ENCODE peak calls at places on chromosomes 16 and 17, in eight cellular contexts. Y, S, D, B, Q, A, H and Z are unnamed samples.
A peak's percentile ranks its signal among the peaks of the same experiment; 100 is the strongest.

GRCh38 chr16:82855471-82855870 is 228.7 kb downstream of the CDH13 start:
- DNase-seq in D (no peak), Y (no peak), B (no peak), H (no peak), Q (no peak), S (peak; percentile 52), A (no peak), Z (no peak)

GRCh38 chr16:79328327-79329162 is 272.0 kb downstream of the MAF start:
- DNase-seq in D (no peak), A (no peak), H (no peak), Y (no peak), B (no peak), Q (no peak), S (no peak), Z (no peak)

GRCh38 chr16:1932050-1933028 is 10.7 kb downstream of the MSRB1 start:
- DNase-seq in Q (no peak), B (no peak), A (peak; percentile 71), S (peak; percentile 49), D (no peak), H (peak; percentile 62), Y (no peak), Z (peak; percentile 54)

GRCh38 chr16:3953728-3954410 is 73.4 kb upstream of the CREBBP start:
- DNase-seq in D (no peak), A (no peak), Y (no peak), H (no peak), Q (no peak), S (no peak), B (no peak), Z (peak; percentile 61)

GRCh38 chr16:79336437-79337229 is 263.9 kb downstream of the MAF start:
- DNase-seq in Y (no peak), B (no peak), D (no peak), S (no peak), Q (no peak), H (no peak), A (no peak), Z (no peak)

GRCh38 chr17:67853703-67854102 is 28.4 kb downstream of the BPTF start:
- DNase-seq in A (no peak), H (no peak), D (no peak), B (no peak), Y (no peak), S (no peak), Q (no peak), Z (no peak)

GRCh38 chr17:17343896-17344506 is 40.8 kb downstream of the NT5M start:
- DNase-seq in Q (no peak), D (no peak), A (peak; percentile 33), Y (no peak), H (peak; percentile 18), B (no peak), S (no peak), Z (no peak)

GRCh38 chr17:40615295-40615988 is 32.2 kb downstream of the SMARCE1 start:
- DNase-seq in Q (peak; percentile 80), A (peak; percentile 77), D (no peak), H (peak; percentile 73), Y (peak; percentile 16), S (peak; percentile 59), B (no peak), Z (peak; percentile 77)

GRCh38 chr16:29775742-29776408 is 2.2 kb upstream of the ZG16 start:
- DNase-seq in H (no peak), S (peak; percentile 72), B (no peak), Y (no peak), D (no peak), Q (no peak), A (no peak), Z (no peak)

GRCh38 chr16:86994651-86995171 is 322.5 kb downstream of the C16orf95 start:
- DNase-seq in B (no peak), D (peak; percentile 40), H (no peak), A (no peak), Q (no peak), Y (no peak), S (peak; percentile 92), Z (peak; percentile 98)

GRCh38 chr16:14111713-14112538 is 40.8 kb downstream of the MRTFB start:
- DNase-seq in S (peak; percentile 37), D (no peak), H (peak; percentile 71), A (peak; percentile 89), Q (no peak), B (no peak), Y (peak; percentile 76), Z (peak; percentile 31)

GRCh38 chr17:76909971-76910760 is 42.0 kb downstream of the MGAT5B start:
- DNase-seq in Q (no peak), Y (no peak), A (no peak), S (peak; percentile 22), D (no peak), H (no peak), B (peak; percentile 10), Z (peak; percentile 46)

GRCh38 chr17:40607641-40608040 is 40.0 kb downstream of the SMARCE1 start:
- DNase-seq in A (no peak), D (no peak), Q (no peak), Y (no peak), B (peak; percentile 33), S (no peak), H (no peak), Z (no peak)

GRCh38 chr17:48282303-48282702 is 147.7 kb downstream of the SKAP1 start:
- DNase-seq in Y (no peak), A (no peak), Q (no peak), H (no peak), D (no peak), B (no peak), S (no peak), Z (no peak)

GRCh38 chr17:80793851-80794267 is 197.8 kb upstream of the CHMP6 start:
- DNase-seq in S (no peak), D (no peak), B (no peak), H (no peak), Q (no peak), A (no peak), Y (no peak), Z (no peak)

GRCh38 chr17:51876986-51877385 is 281.5 kb downstream of the CA10 start:
- DNase-seq in D (no peak), A (no peak), H (no peak), Y (no peak), Q (no peak), S (no peak), B (no peak), Z (no peak)

GRCh38 chr17:15999974-16000827 is 577 bp downstream of the TTC19 start:
- DNase-seq in B (no peak), H (no peak), Y (peak; percentile 58), D (no peak), S (peak; percentile 39), A (no peak), Q (no peak), Z (peak; percentile 53)

GRCh38 chr16:22787456-22788189 is 26.3 kb upstream of the HS3ST2 start:
- DNase-seq in B (no peak), A (no peak), D (no peak), Y (no peak), S (peak; percentile 97), Q (no peak), H (no peak), Z (peak; percentile 85)

GRCh38 chr16:85157372-85157771 is 45.1 kb upstream of the CIBAR2 start:
- DNase-seq in S (no peak), H (no peak), A (no peak), Y (no peak), B (no peak), Q (no peak), D (no peak), Z (no peak)

GRCh38 chr16:9159839-9160550 is 68.6 kb downstream of the HAPSTR1 start:
- DNase-seq in D (no peak), B (no peak), Q (peak; percentile 21), S (peak; percentile 62), Y (peak; percentile 41), A (peak; percentile 64), H (peak; percentile 73), Z (peak; percentile 70)

GRCh38 chr17:52419256-52419655 is 260.7 kb upstream of the CA10 start:
- DNase-seq in B (no peak), A (peak; percentile 88), D (no peak), H (no peak), Y (peak; percentile 93), S (peak; percentile 40), Q (no peak), Z (no peak)

GRCh38 chr16:1159973-1160772 is 7.3 kb downstream of the CACNA1H start:
- DNase-seq in Q (no peak), D (no peak), B (no peak), A (peak; percentile 92), Y (no peak), H (no peak), S (peak; percentile 26), Z (peak; percentile 80)

GRCh38 chr17:14038206-14038605 is 31.1 kb upstream of the COX10 start:
- DNase-seq in H (no peak), B (no peak), S (peak; percentile 70), Y (no peak), A (no peak), D (no peak), Q (no peak), Z (peak; percentile 20)

GRCh38 chr16:56336071-56336688 is 89.2 kb downstream of the AMFR start:
- DNase-seq in A (peak; percentile 81), B (no peak), Y (no peak), S (no peak), Q (no peak), H (no peak), D (no peak), Z (peak; percentile 46)

GRCh38 chr17:42623732-42624596 is 14.5 kb downstream of the TUBG1 start:
- DNase-seq in D (no peak), Q (no peak), B (no peak), A (no peak), Y (no peak), H (peak; percentile 82), S (peak; percentile 74), Z (peak; percentile 25)

GRCh38 chr16:75486666-75487313 is 8.5 kb downstream of the CHST6 start:
- DNase-seq in B (no peak), Y (no peak), D (no peak), S (peak; percentile 29), H (no peak), A (no peak), Q (no peak), Z (no peak)